ENCODE peak calls at places on chromosome 20, in eight cellular contexts. A is HFF-Myc, L is ascending aorta, U is tibial nerve, Q is A549, H is coronary artery, C is fibroblast of the aortic adventitia, E is stomach. T is an unnamed sample.

GRCh38 chr20:34815636-34816035 is 9.8 kb downstream of the NCOA6 start:
- DNase-seq in A (no peak), L (no peak), U (no peak), Q (no peak), H (no peak), C (peak), E (no peak), T (no peak)

GRCh38 chr20:44153636-44154043 is 33.3 kb downstream of the JPH2 start:
- DNase-seq in A (no peak), L (peak), U (no peak), Q (no peak), H (peak), C (peak), E (no peak), T (no peak)

GRCh38 chr20:24472426-24472825 is 3.0 kb downstream of the SYNDIG1 start:
- DNase-seq in A (no peak), L (no peak), U (no peak), Q (no peak), H (no peak), C (no peak), E (no peak), T (no peak)

GRCh38 chr20:48523191-48523757 is 304.5 kb downstream of the PREX1 start:
- DNase-seq in A (peak), L (no peak), U (peak), Q (peak), H (peak), C (peak), E (no peak), T (peak)

GRCh38 chr20:37989601-37990001 is 43.7 kb downstream of the TTI1 start:
- DNase-seq in A (no peak), L (no peak), U (no peak), Q (no peak), H (no peak), C (no peak), E (peak), T (no peak)

GRCh38 chr20:56447227-56447626 is 21.2 kb upstream of the RTF2 start:
- DNase-seq in A (no peak), L (no peak), U (no peak), Q (no peak), H (no peak), C (no peak), E (no peak), T (no peak)

GRCh38 chr20:40954521-40955165 is 74.0 kb upstream of the TOP1 start:
- DNase-seq in A (no peak), L (peak), U (no peak), Q (no peak), H (no peak), C (no peak), E (peak), T (no peak)

GRCh38 chr20:21981179-21981578 is 275.7 kb downstream of the PAX1 start:
- DNase-seq in A (no peak), L (no peak), U (no peak), Q (peak), H (no peak), C (peak), E (no peak), T (no peak)

GRCh38 chr20:25543068-25543467 is 42.3 kb downstream of the NINL start:
- DNase-seq in A (no peak), L (no peak), U (no peak), Q (no peak), H (no peak), C (peak), E (no peak), T (no peak)

DNA sequence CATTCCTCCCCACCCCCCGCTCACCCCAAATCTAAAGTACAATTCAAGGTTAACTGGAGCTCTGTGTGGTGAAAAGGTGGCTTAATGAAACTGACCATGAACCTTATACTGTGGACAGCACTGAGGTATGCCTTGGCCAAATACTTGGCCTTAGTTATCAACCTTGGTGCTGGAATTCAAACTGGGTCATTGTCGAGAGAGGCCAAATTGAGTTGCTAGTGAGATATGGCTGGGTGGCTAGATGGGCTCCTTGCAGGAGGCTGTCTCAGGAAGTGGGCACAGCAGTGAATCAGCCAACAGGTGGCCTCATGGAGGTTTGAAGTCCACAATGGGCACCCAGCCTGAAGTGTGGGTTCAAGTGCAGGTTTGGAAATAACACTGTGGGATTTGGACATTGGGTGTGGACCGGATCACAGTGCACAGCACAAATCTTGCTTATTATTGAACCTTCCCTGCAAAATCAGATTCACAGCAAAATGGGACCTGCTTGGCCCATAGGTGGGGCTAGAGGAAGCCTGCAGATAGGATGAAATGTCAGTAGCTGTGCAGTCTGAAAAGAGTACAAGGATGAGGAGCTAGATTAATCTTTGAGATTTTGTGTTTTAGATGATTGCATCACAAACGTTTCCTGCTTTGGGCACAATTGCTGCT is 5.6 kb upstream of the BTBD3 start:
- DNase-seq in A (no peak), L (no peak), U (no peak), Q (peak), H (no peak), C (peak), E (no peak), T (no peak)
- TF ChIP-seq CTCF in A (peak), L (no peak), U (no peak), Q (peak), H (no peak), C (peak), E (no peak), T (peak)

GRCh38 chr20:62856931-62857619 is 4.5 kb downstream of the TCFL5 start:
- DNase-seq in A (no peak), L (no peak), U (no peak), Q (no peak), H (no peak), C (no peak), E (no peak), T (no peak)
- TF ChIP-seq CTCF in A (no peak), L (no peak), U (no peak), Q (no peak), H (no peak), C (no peak), E (no peak), T (no peak)

GRCh38 chr20:50133474-50134217 is 19.9 kb downstream of the PEDS1 start:
- DNase-seq in A (no peak), L (no peak), U (no peak), Q (no peak), H (no peak), C (no peak), E (no peak), T (no peak)
- TF ChIP-seq CTCF in A (peak), L (no peak), U (no peak), Q (no peak), H (no peak), C (peak), E (no peak), T (peak)

DNA sequence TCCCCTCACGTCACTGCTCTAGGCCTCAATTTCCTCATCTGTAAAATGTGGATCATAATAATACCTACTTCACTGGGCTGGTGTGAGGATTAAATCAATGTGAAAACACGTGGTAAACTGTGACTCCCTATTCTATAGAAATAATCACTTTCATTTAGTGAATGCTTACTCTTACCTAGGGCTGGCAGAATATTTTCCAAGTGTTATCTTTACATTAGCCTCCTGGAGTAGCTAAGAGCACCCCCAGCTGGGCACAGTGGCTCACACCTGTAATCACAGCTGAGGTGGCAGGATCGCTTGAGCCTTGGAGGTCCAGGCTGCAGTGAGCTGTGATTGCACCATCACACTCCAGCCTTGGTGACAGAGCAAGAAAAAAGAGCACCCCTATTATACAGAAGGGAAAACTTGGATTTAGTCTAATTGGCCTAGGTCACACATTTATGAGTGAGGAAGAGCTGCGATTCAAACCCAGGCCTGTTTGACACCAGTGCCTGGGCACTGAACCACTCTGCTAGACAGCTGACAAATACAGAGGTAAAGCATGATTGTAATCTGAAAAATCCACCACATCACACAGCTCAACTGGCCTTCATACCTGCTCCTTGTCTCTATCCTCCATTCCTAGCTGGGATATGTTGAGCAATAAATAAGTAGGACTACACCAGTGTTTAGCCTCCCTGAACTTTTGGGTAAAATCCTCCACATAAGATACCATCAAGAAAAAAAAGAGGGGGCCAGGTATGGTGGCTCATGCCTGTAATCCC is 1.4 kb upstream of the SNTA1 start:
- DNase-seq in A (no peak), L (no peak), U (no peak), Q (peak), H (no peak), C (no peak), E (peak), T (no peak)
- TF ChIP-seq CTCF in A (peak), L (peak), U (no peak), Q (peak), H (no peak), C (peak), E (no peak), T (peak)

DNA sequence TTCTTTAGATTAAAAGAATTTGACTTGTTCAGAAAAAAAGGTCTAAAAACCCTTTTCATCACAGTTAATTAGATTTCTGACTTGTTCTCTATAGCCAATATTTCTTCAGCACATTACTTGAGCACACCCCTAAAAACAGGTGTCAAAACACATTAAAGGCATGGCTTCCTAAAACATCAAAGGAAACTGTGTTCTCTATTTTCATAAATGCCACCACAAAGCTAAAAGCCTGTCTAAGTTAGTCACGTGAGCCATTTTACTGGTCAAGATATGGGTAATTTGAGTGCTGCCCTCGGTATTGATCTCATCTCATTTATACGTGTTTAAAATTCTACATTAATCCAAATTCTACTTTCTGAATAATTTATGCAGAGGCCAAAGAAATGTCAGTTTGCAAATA is 580.5 kb downstream of the HAO1 start:
- DNase-seq in A (no peak), L (no peak), U (no peak), Q (no peak), H (no peak), C (no peak), E (no peak), T (no peak)
- TF ChIP-seq CTCF in A (no peak), L (no peak), U (no peak), Q (no peak), H (no peak), C (no peak), E (no peak), T (no peak)

T was measured in epithelial cell of proximal tubule.